ENCODE peak calls at places on chromosomes 6 and 20, in nine cellular contexts. N is hepatocyte, P is endothelial cell of umbilical vein, C is mammary epithelial cell, A is OCI-LY7, D is K562, F is mesendoderm, R is GM12878, W is MM.1S. Y is an unnamed sample.

GRCh38 chr6:108592371-108593337 is 31.9 kb downstream of the FOXO3 start:
- DNase-seq in F (peak; percentile 57), C (peak; percentile 85), A (peak; percentile 93), D (peak; percentile 60), W (peak; percentile 96), R (peak; percentile 76), P (no peak), N (no peak), Y (no peak)

GRCh38 chr6:152380351-152380767 is 256.8 kb downstream of the SYNE1 start:
- DNase-seq in D (no peak), C (peak; percentile 58), N (peak; percentile 60), W (peak; percentile 35), R (no peak), P (peak; percentile 85), A (no peak), F (peak; percentile 51), Y (peak; percentile 41)

GRCh38 chr6:134211297-134211696 is 106.6 kb downstream of the SGK1 start:
- DNase-seq in A (no peak), P (no peak), W (no peak), R (no peak), N (no peak), F (no peak), C (no peak), D (no peak), Y (no peak)

GRCh38 chr6:51528556-51528955 is 558.9 kb downstream of the PKHD1 start:
- DNase-seq in F (peak; percentile 62), N (no peak), W (no peak), C (peak; percentile 40), A (no peak), P (no peak), D (no peak), R (no peak), Y (peak; percentile 17)

GRCh38 chr20:64116016-64116415 is 8.7 kb upstream of the NPBWR2 start:
- DNase-seq in F (no peak), W (no peak), N (no peak), P (no peak), D (no peak), C (no peak), R (no peak), A (no peak), Y (no peak)

GRCh38 chr6:138682722-138683521 is 90.6 kb upstream of the CCDC28A start:
- DNase-seq in D (peak; percentile 54), C (peak; percentile 88), A (no peak), F (no peak), W (no peak), R (no peak), N (no peak), P (no peak), Y (peak; percentile 65)

GRCh38 chr6:111439169-111439568 is 43.8 kb downstream of the REV3L start:
- DNase-seq in P (no peak), F (no peak), A (no peak), R (no peak), C (no peak), W (no peak), D (no peak), N (no peak), Y (no peak)

GRCh38 chr6:15500901-15501805 is 161.7 kb downstream of the DTNBP1 start:
- DNase-seq in N (no peak), R (no peak), C (no peak), D (no peak), W (no peak), F (no peak), A (no peak), P (no peak), Y (no peak)

GRCh38 chr6:85468326-85468725 is 18.4 kb downstream of the NT5E start:
- DNase-seq in R (no peak), P (no peak), N (no peak), D (no peak), C (peak; percentile 54), F (peak; percentile 40), W (no peak), A (no peak), Y (no peak)

GRCh38 chr20:15682690-15683089 is 890.6 kb downstream of the KIF16B start:
- DNase-seq in A (no peak), F (no peak), D (no peak), P (peak; percentile 45), R (no peak), W (no peak), C (no peak), N (no peak), Y (peak; percentile 60)

GRCh38 chr6:17473554-17473953 is 80.2 kb downstream of the CAP2 start:
- DNase-seq in A (no peak), D (no peak), W (no peak), P (no peak), F (no peak), C (no peak), R (no peak), N (no peak), Y (no peak)

GRCh38 chr20:36482044-36482473 is 59.3 kb upstream of the MYL9 start:
- DNase-seq in N (no peak), W (no peak), C (no peak), A (no peak), D (no peak), F (no peak), R (no peak), P (no peak), Y (no peak)

GRCh38 chr20:36480456-36481048 is 60.8 kb upstream of the MYL9 start:
- DNase-seq in N (no peak), P (no peak), W (no peak), R (no peak), C (no peak), D (no peak), A (no peak), F (no peak), Y (no peak)

GRCh38 chr20:36483205-36483918 is 58.0 kb upstream of the MYL9 start:
- DNase-seq in N (no peak), C (no peak), P (no peak), R (no peak), A (no peak), D (no peak), F (no peak), W (no peak), Y (no peak)

GRCh38 chr20:36479938-36480337 is 61.4 kb upstream of the MYL9 start:
- DNase-seq in A (no peak), D (no peak), R (no peak), P (no peak), C (no peak), N (no peak), W (no peak), F (peak; percentile 54), Y (no peak)

GRCh38 chr20:36481380-36482043 is 59.8 kb upstream of the MYL9 start:
- DNase-seq in N (no peak), C (no peak), P (no peak), R (no peak), F (peak; percentile 40), A (no peak), D (no peak), W (no peak), Y (no peak)
- H3K79me2 ChIP-seq in N (peaks cover 100% of the 10 kb centered on the region), C (peaks cover 97% of the 10 kb centered on the region), P (peaks cover 96% of the 10 kb centered on the region), R (peaks cover 5% of the 10 kb centered on the region), F (peaks cover 12% of the 10 kb centered on the region), A (no peaks in the 10 kb centered on the region), D (peaks cover 3% of the 10 kb centered on the region), W (no peaks in the 10 kb centered on the region), Y (peaks cover 96% of the 10 kb centered on the region)

GRCh38 chr6:37168163-37168758 is 1.7 kb upstream of the PIM1 start:
- DNase-seq in R (no peak), A (no peak), W (no peak), C (no peak), F (peak; percentile 27), D (no peak), N (no peak), P (no peak), Y (no peak)
- H3K79me2 ChIP-seq in R (peaks cover 12% of the 10 kb centered on the region), A (peaks cover 20% of the 10 kb centered on the region), W (peaks cover 32% of the 10 kb centered on the region), C (peaks cover 26% of the 10 kb centered on the region), F (peaks cover 31% of the 10 kb centered on the region), D (peaks cover 41% of the 10 kb centered on the region), N (peaks cover 26% of the 10 kb centered on the region), P (peaks cover 2% of the 10 kb centered on the region), Y (peaks cover 28% of the 10 kb centered on the region)

DNA sequence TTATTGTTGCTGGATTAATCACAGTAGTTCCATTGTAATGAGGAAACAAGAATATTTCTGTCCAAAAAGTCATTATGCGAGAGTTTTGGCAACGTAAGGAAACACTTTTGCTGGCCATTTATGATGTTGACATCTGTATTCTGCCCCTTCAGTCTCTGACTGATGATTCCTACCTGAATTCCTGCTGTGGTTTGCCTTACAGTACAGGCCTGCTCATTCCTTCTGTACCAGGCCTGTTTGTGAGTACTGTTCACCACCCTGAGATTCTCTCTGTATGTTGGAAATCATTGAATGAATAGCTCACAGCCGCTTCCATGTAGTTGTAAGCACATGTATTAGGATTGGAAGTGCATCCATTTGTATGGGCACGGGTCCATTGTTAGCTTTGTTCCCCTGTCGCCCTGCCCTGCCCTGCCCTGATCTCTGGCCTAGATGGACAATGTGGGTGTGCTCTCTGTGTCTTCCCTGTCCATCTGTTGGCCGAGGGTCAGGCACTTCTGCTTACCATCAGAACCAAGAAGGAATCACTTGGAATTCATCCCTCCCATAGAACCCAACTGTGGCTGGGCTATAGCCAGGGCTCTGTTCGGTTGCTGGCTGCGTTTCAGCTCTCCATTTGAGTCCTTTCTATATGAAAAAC is 26.8 kb upstream of the TULP4 start:
- DNase-seq in C (no peak), W (no peak), A (no peak), F (no peak), R (no peak), N (no peak), P (peak; percentile 30), D (no peak), Y (no peak)
- H3K79me2 ChIP-seq in C (peaks cover 48% of the 10 kb centered on the region), W (no peaks in the 10 kb centered on the region), A (peaks cover 18% of the 10 kb centered on the region), F (no peaks in the 10 kb centered on the region), R (peaks cover 7% of the 10 kb centered on the region), N (peaks cover 54% of the 10 kb centered on the region), P (peaks cover 9% of the 10 kb centered on the region), D (no peaks in the 10 kb centered on the region), Y (peaks cover 4% of the 10 kb centered on the region)

DNA sequence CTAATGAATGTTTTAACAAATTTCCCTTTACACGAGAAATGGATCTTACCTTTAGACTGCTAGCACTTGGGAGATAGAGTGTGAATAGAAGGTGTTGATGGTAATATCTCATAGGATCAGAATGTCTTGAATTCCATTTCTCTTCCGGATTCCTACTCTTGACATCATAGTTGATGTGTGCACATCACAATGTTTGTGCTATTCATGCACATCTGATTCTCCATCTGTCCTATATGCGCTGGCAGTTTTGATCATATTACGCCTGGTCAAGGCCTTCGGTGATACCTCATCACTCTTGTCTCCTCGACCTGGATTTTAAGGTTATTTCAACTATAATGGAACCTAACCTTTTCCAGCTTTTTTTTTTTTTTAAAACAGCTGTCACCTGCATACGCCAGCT is 16.8 kb upstream of the ACAT2 start:
- DNase-seq in W (no peak), P (no peak), N (no peak), D (no peak), A (no peak), F (no peak), C (no peak), R (no peak), Y (no peak)
- H3K79me2 ChIP-seq in W (peaks cover 36% of the 10 kb centered on the region), P (peaks cover 41% of the 10 kb centered on the region), N (peaks cover 76% of the 10 kb centered on the region), D (peaks cover 43% of the 10 kb centered on the region), A (peaks cover 65% of the 10 kb centered on the region), F (peaks cover 6% of the 10 kb centered on the region), C (peaks cover 69% of the 10 kb centered on the region), R (peaks cover 3% of the 10 kb centered on the region), Y (peaks cover 39% of the 10 kb centered on the region)

DNA sequence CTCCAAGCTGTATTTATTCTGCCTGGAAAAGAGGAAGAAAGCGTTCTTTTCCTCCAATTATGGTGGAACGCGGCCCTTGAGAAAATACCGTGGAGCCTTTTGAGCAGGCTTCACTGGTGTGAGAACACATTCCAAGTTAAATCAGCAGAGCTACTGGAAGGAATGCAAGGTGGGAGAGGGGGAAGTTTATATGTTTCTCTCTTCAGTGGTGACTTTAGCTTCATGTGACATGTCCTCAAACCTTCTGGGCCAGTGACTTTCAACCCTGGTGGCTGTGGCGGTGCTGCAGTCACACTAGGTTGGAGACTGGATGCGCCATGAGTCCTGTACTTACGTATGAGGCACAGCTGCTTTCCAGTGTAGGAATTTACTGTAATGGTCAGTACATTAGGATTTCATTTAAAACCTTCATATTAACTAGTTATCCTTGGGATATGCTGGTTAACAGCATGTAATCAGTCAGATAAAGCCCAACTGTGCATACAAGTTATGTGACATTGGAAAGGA is 221.7 kb downstream of the ARID1B start:
- DNase-seq in P (no peak), C (no peak), R (no peak), W (no peak), F (peak; percentile 63), A (no peak), N (no peak), D (no peak), Y (no peak)
- H3K79me2 ChIP-seq in P (peaks cover 28% of the 10 kb centered on the region), C (peaks cover 65% of the 10 kb centered on the region), R (peaks cover 71% of the 10 kb centered on the region), W (peaks cover 79% of the 10 kb centered on the region), F (peaks cover 45% of the 10 kb centered on the region), A (peaks cover 47% of the 10 kb centered on the region), N (peaks cover 100% of the 10 kb centered on the region), D (peaks cover 42% of the 10 kb centered on the region), Y (peaks cover 44% of the 10 kb centered on the region)